ENCODE peak calls at places on chromosomes 6 and 20, in six cellular contexts. Z, I, X, A, W and Q are unnamed samples.

GRCh38 chr20:48538856-48539255 is 288.9 kb downstream of the PREX1 start:
- DNase-seq in X (no peak), W (no peak), I (no peak), Z (no peak), A (no peak), Q (no peak)

GRCh38 chr6:135087403-135087802 is 32.8 kb upstream of the HBS1L start:
- DNase-seq in A (no peak), I (no peak), W (no peak), Z (no peak), X (no peak), Q (no peak)

GRCh38 chr20:10521068-10521834 is 86.1 kb downstream of the SLX4IP start:
- DNase-seq in Z (no peak), I (peak; percentile 43), A (peak; percentile 42), W (no peak), X (no peak), Q (no peak)

GRCh38 chr6:110537208-110538123 is 61.1 kb upstream of the SLC22A16 start:
- DNase-seq in X (no peak), W (peak; percentile 96), A (peak; percentile 65), Z (no peak), I (peak; percentile 45), Q (no peak)

GRCh38 chr6:161057103-161058091 is 65.8 kb downstream of the MAP3K4 start:
- DNase-seq in X (no peak), Z (no peak), I (no peak), W (no peak), A (no peak), Q (no peak)

GRCh38 chr6:142207265-142207877 is 60.3 kb downstream of the VTA1 start:
- DNase-seq in Z (peak; percentile 60), A (no peak), I (no peak), X (no peak), W (no peak), Q (peak; percentile 50)

GRCh38 chr20:4607287-4607713 is 114.4 kb upstream of the PRND start:
- DNase-seq in Z (peak; percentile 70), A (peak; percentile 66), W (peak; percentile 33), X (peak; percentile 35), I (peak; percentile 84), Q (peak; percentile 77)

GRCh38 chr20:44142416-44142815 is 44.6 kb downstream of the JPH2 start:
- DNase-seq in X (no peak), Z (no peak), A (no peak), I (no peak), W (no peak), Q (no peak)